ENCODE peak calls at places on chromosomes 4 and X, in six cellular contexts. G is germinal center; U is AG08395; D is transverse colon; K is naive thymus-derived CD4-positive, alpha-beta T cell; L is LoVo. W is an unnamed sample.

GRCh38 chrX:13376857-13377441 is 57.1 kb upstream of the ATXN3L start:
- DNase-seq in L (peak; percentile 4), D (no peak), U (peak; percentile 89), G (no peak), K (no peak), W (peak; percentile 72)

GRCh38 chr4:174154455-174154854 is 129.0 kb downstream of the FBXO8 start:
- DNase-seq in U (peak; percentile 47), G (no peak), D (no peak), L (peak; percentile 49), K (no peak), W (peak; percentile 42)

GRCh38 chrX:129931411-129932136 is 25.6 kb downstream of the UTP14A start:
- DNase-seq in U (peak; percentile 93), L (peak; percentile 49), K (peak; percentile 33), D (peak; percentile 93), G (peak; percentile 90), W (peak; percentile 91)

GRCh38 chr4:55183926-55184599 is 58.7 kb upstream of the KDR start:
- DNase-seq in L (peak; percentile 59), D (no peak), G (no peak), K (no peak), U (peak; percentile 83), W (peak; percentile 70)

GRCh38 chr4:141686146-141686775 is 49.9 kb downstream of the IL15 start:
- DNase-seq in K (no peak), G (no peak), D (no peak), L (no peak), U (no peak), W (no peak)

GRCh38 chr4:177001271-177002175 is 208.8 kb upstream of the VEGFC start:
- DNase-seq in U (peak; percentile 17), D (no peak), L (peak; percentile 40), K (no peak), G (no peak), W (no peak)

GRCh38 chr4:114272226-114272625 is 292.8 kb upstream of the ARSJ start:
- DNase-seq in K (no peak), U (peak; percentile 69), L (peak; percentile 19), D (no peak), G (no peak), W (peak; percentile 35)

GRCh38 chrX:74931214-74931613 is 6.0 kb upstream of the NEXMIF start:
- DNase-seq in L (no peak), D (no peak), G (no peak), U (no peak), K (no peak), W (peak; percentile 28)

GRCh38 chr4:148443550-148444295 is 1.5 kb upstream of the NR3C2 start:
- DNase-seq in U (no peak), L (no peak), G (peak; percentile 8), K (peak; percentile 49), D (peak; percentile 40), W (peak; percentile 45)

GRCh38 chr4:64882311-64883086 is 473.2 kb upstream of the TECRL start:
- DNase-seq in D (no peak), K (no peak), G (no peak), L (no peak), U (no peak), W (no peak)